ENCODE peak calls at places on chromosomes 3 and 15, in ten cellular contexts. F is pancreas, E is stomach, U is neuronal stem cell, R is mesenchymal stem cell, H is SK-N-SH, J is MM.1S, X is adrenal gland, I is sigmoid colon, T is AG04450. Q is an unnamed sample.

GRCh38 chr3:46632792-46633191 is 20.5 kb downstream of the FAM240A start:
- DNase-seq in T (no peak), J (no peak), U (no peak), E (no peak), R (peak), I (no peak), F (no peak), H (no peak), X (peak), Q (no peak)

GRCh38 chr15:78932216-78932808 is 12.5 kb downstream of the CTSH start:
- DNase-seq in F (no peak), X (no peak), E (no peak), H (no peak), R (no peak), T (no peak), I (no peak), J (no peak), U (no peak), Q (no peak)

GRCh38 chr15:51492528-51492927 is 130.0 kb downstream of the DMXL2 start:
- DNase-seq in T (no peak), U (no peak), H (no peak), I (no peak), X (no peak), F (peak), E (no peak), R (no peak), J (no peak), Q (no peak)

GRCh38 chr3:59432676-59433075 is 382.9 kb upstream of the CFAP20DC start:
- DNase-seq in H (no peak), J (no peak), T (no peak), R (peak), X (no peak), U (no peak), E (no peak), F (no peak), I (no peak), Q (no peak)

GRCh38 chr3:12729313-12729676 is 29.8 kb downstream of the TMEM40 start:
- DNase-seq in I (no peak), X (no peak), J (no peak), U (no peak), H (no peak), F (no peak), E (no peak), R (no peak), T (no peak), Q (no peak)

GRCh38 chr15:51812598-51812997 is 16.9 kb upstream of the TMOD3 start:
- DNase-seq in U (no peak), I (no peak), X (no peak), E (no peak), H (no peak), J (no peak), T (no peak), R (no peak), F (no peak), Q (no peak)

GRCh38 chr3:37801966-37802365 is 59.7 kb upstream of the CTDSPL start:
- DNase-seq in E (no peak), F (no peak), X (no peak), R (no peak), J (no peak), T (no peak), H (no peak), I (no peak), U (no peak), Q (no peak)

GRCh38 chr3:194396897-194397756 is 1.9 kb downstream of the GP5 start:
- DNase-seq in I (no peak), E (no peak), J (no peak), X (no peak), U (no peak), H (no peak), F (no peak), R (peak), T (no peak), Q (no peak)

GRCh38 chr3:191269289-191270085 is 59.7 kb upstream of the CCDC50 start:
- DNase-seq in R (no peak), U (no peak), X (no peak), J (no peak), F (no peak), E (no peak), T (peak), H (no peak), I (no peak), Q (no peak)

GRCh38 chr15:55991841-55992768 is 1.3 kb downstream of the NEDD4 start:
- DNase-seq in R (peak), E (no peak), F (no peak), J (no peak), H (no peak), T (no peak), U (no peak), I (no peak), X (no peak), Q (no peak)

GRCh38 chr15:36334059-36334458 is 245.4 kb upstream of the CDIN1 start:
- DNase-seq in U (no peak), H (no peak), F (no peak), J (no peak), I (no peak), T (no peak), R (peak), X (no peak), E (no peak), Q (no peak)

GRCh38 chr3:48268936-48269551 is 28.1 kb downstream of the ZNF589 start:
- DNase-seq in I (no peak), J (no peak), R (no peak), X (no peak), E (no peak), T (no peak), H (no peak), U (no peak), F (no peak), Q (no peak)

GRCh38 chr3:179474480-179474879 is 23.2 kb upstream of the GNB4 start:
- DNase-seq in I (no peak), F (no peak), J (no peak), X (no peak), T (no peak), H (no peak), U (no peak), R (peak), E (no peak), Q (no peak)

GRCh38 chr15:91407237-91407889 is 307.3 kb downstream of the SV2B start:
- DNase-seq in H (no peak), J (peak), R (no peak), X (peak), F (no peak), U (no peak), I (no peak), E (no peak), T (no peak), Q (no peak)

GRCh38 chr3:185328324-185329004 is 34.5 kb upstream of the MAP3K13 start:
- DNase-seq in X (peak), R (no peak), F (peak), J (no peak), U (no peak), H (no peak), E (peak), T (no peak), I (no peak), Q (no peak)

GRCh38 chr3:126983653-126984390 is 907 bp downstream of the PLXNA1 start:
- DNase-seq in E (no peak), F (peak), R (peak), H (peak), T (no peak), J (no peak), I (no peak), U (peak), X (peak), Q (no peak)

DNA sequence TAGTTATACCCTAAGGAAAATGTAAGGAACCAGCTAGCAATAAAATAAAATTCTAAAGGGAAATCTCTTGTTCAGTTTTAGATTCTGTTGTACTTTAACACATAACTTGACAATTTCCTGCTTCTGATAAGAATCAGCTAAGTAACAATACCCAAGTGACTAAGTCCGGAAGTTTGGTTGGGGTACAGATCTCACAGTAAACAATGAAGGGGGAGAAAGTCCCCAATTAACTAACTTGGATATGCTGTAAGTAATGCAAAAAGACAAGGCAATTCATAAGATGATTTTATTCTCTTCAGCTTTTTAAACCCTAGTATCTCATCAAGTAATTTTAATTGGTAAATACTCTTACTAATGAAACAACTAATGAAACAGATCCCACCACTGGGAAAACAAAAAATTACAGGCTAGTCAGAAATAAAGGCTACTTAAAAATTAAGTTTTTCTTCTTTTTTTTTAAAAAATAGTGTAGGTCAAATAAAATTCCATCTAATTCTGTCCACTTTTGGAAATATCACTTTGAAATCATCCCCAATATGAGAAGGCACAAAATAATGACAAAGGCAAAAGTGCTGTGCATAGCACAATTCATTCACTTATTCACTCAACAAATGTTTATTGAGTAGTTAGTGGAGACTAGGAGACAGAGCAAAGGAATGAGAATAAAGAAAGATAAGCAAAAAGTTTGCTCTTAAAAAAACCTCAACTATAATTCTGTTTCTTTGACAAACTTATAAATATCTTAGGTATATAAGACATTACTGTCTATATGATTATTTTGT is 37.8 kb upstream of the IL20RB start:
- DNase-seq in I (no peak), X (no peak), H (no peak), U (no peak), J (no peak), E (no peak), T (no peak), F (no peak), R (no peak), Q (no peak)
- H3K27ac ChIP-seq in I (no peak), X (no peak), H (no peak), U (no peak), J (no peak), E (no peak), T (no peak), F (no peak), R (no peak), Q (no peak)

GRCh38 chr15:84823580-84823878 is 6.4 kb downstream of the ALPK3 start:
- DNase-seq in R (no peak), T (no peak), U (no peak), E (no peak), J (no peak), X (no peak), H (no peak), F (no peak), I (no peak), Q (no peak)
- H3K27ac ChIP-seq in R (no peak), T (no peak), U (no peak), E (peak), J (no peak), X (peak), H (no peak), F (no peak), I (peak), Q (no peak)

DNA sequence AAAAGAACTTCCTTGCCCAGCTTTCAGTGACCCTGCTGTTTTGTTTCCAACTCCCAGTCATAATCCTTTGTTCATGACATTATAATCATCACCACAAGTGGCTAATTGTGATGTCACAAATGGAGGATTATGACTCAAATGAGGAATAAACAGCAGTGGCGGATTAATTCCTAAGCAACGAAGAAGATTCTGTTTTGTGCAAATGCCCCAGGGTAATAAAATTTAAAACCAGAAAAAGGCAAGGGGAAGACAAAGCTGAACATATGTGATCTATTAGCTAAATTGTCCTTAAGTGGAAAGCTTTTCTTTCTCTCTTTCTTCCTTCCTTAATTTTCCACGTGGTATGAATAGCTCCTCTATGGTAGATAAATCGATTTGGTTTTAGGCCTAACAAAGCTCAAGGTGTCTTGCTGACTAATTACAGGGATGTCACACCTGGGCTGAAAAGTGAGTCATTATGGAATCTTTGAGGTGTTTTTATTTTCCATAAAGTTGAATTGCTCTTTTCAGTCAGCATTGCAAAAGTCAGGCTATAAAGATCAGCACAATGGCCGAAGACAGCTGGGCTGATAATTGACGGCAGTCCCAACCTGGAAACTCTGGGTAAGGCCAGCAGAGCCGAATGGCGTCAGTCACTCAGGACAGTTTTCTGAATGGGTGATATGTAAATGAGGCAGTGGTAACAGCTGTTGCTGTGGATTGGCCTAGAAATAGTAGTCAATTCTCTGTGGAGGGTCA is 121.5 kb downstream of the PTPRG start:
- DNase-seq in R (peak), E (no peak), T (no peak), X (no peak), J (no peak), I (no peak), F (no peak), H (no peak), U (no peak), Q (no peak)
- H3K27ac ChIP-seq in R (no peak), E (no peak), T (no peak), X (no peak), J (no peak), I (no peak), F (no peak), H (peak), U (no peak), Q (no peak)

DNA sequence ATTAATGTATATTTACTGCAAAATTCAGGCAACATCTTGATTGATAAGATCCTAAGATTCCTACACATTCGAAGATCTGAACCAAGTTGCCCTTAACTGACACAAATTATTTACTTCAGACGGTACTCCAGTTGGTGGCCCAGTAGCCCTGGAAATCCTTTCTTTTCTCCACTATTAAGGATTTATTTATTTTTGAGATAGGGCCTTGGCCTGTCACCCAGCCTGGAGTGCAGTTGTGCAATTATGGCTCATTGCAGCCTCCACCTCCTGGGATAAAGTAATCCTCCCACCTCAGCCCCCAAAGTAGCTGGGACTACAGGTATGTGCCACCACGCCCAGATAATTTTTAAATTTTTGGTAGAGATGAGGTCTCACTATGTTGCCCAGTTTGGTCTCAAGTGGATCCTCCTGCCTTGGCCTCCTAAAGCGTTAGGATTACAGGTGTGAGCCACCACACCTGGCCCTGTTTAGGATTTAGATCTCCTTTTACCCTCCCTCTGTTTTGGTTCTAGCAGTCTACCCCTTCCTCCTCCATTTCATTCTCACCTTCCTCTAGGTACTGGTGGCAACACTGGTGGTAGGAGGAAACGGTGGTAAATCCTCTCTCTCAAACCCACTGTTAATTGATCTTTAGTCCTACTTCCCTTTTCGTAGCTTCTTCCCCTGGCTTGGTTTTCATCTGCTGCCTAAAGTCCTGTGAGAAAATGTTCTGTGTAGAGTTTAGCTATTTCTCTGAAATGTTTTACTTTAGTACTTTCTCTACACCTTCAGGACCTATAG is 12.7 kb upstream of the ZNF609 start:
- DNase-seq in J (no peak), F (no peak), I (no peak), X (peak), T (no peak), U (no peak), R (no peak), H (no peak), E (no peak), Q (no peak)
- H3K27ac ChIP-seq in J (no peak), F (no peak), I (no peak), X (no peak), T (no peak), U (no peak), R (no peak), H (no peak), E (no peak), Q (no peak)

GRCh38 chr3:132136334-132136716 is 101.5 kb upstream of the CPNE4 start:
- DNase-seq in H (no peak), E (no peak), X (no peak), T (no peak), J (no peak), R (no peak), F (no peak), I (no peak), U (no peak), Q (no peak)
- H3K27ac ChIP-seq in H (peak), E (no peak), X (no peak), T (peak), J (peak), R (peak), F (no peak), I (no peak), U (no peak), Q (no peak)

GRCh38 chr3:40737343-40737742 is 212.6 kb downstream of the ZNF621 start:
- DNase-seq in T (no peak), F (no peak), X (no peak), E (no peak), J (no peak), U (no peak), H (no peak), R (no peak), I (no peak), Q (no peak)
- H3K27ac ChIP-seq in T (no peak), F (no peak), X (no peak), E (no peak), J (no peak), U (no peak), H (no peak), R (no peak), I (no peak), Q (no peak)